ENCODE peak calls at places on chromosomes 7 and 10, in ten cellular contexts. N is stimulated activated CD8-positive, alpha-beta memory T cell treated with anti-CD3 and anti-CD28 coated beads, Interleukin-2, amount 100 ng/mL, for 48 hours; O is psoas muscle; J is immature natural killer cell; M is DND-41; P is left kidney; Z is NCI-H774; A is T-helper 9 cell; K is GM03348; Y is SK-N-MC. S is an unnamed sample.

GRCh38 chr7:88546808-88547207 is 212.7 kb upstream of the ZNF804B start:
- DNase-seq in P (no peak), J (no peak), Z (peak), Y (no peak), M (peak), A (no peak), K (no peak), O (no peak), N (no peak), S (no peak)

GRCh38 chr7:73718905-73719805 is at the start of gene STX1A:
- DNase-seq in J (peak), O (peak), Z (peak), K (peak), P (peak), Y (no peak), N (peak), M (no peak), A (peak), S (peak)

GRCh38 chr7:121479466-121479865 is 83.4 kb upstream of the FAM3C start:
- DNase-seq in O (no peak), Y (peak), Z (no peak), N (no peak), J (no peak), M (no peak), K (no peak), P (no peak), A (no peak), S (no peak)

GRCh38 chr7:54837761-54838539 is 78.9 kb upstream of the SEC61G start:
- DNase-seq in M (no peak), O (no peak), K (no peak), P (no peak), A (no peak), Z (no peak), Y (no peak), J (no peak), N (no peak), S (no peak)

GRCh38 chr10:13347235-13348156 is 597 bp downstream of the SEPHS1 start:
- DNase-seq in M (peak), O (peak), P (peak), K (peak), Z (peak), A (peak), N (peak), Y (no peak), J (peak), S (peak)

GRCh38 chr7:27124096-27124978 is 6.2 kb downstream of the HOXA4 start:
- DNase-seq in Y (no peak), Z (no peak), K (no peak), P (peak), N (no peak), A (no peak), O (no peak), J (no peak), M (no peak), S (no peak)

GRCh38 chr7:149686001-149686400 is 87.4 kb downstream of the ZNF467 start:
- DNase-seq in J (no peak), N (no peak), Z (no peak), M (no peak), O (no peak), P (no peak), Y (no peak), K (peak), A (no peak), S (no peak)

GRCh38 chr10:76523215-76523614 is 1091.8 kb downstream of the LRMDA start:
- DNase-seq in O (no peak), N (no peak), A (no peak), K (no peak), Y (no peak), P (peak), Z (no peak), J (no peak), M (no peak), S (no peak)

GRCh38 chr10:91117496-91117895 is 103.0 kb upstream of the PCGF5 start:
- DNase-seq in A (no peak), O (no peak), J (no peak), Y (no peak), M (no peak), K (no peak), P (no peak), N (no peak), Z (no peak), S (no peak)

GRCh38 chr7:86653919-86654659 is 10.4 kb downstream of the GRM3 start:
- DNase-seq in M (no peak), Z (no peak), P (peak), J (no peak), Y (no peak), O (no peak), N (no peak), K (peak), A (no peak), S (no peak)

GRCh38 chr10:103660364-103661197 is 167.1 kb downstream of the NEURL1 start:
- DNase-seq in M (peak), J (peak), A (no peak), Z (no peak), Y (no peak), K (no peak), O (peak), N (no peak), P (peak), S (peak)

GRCh38 chr10:23157691-23158369 is 34.3 kb upstream of the PTF1A start:
- DNase-seq in K (peak), N (no peak), Y (no peak), J (no peak), A (no peak), O (no peak), M (peak), P (peak), Z (peak), S (no peak)

S was measured in GM12892.